ENCODE peak calls at places on chromosomes 2 and 18, in seven cellular contexts. B is epithelial cell of esophagus, O is ACHN, X is mammary epithelial cell, G is prostate gland, W is MV-4-11, U is NCI-H2107. C is an unnamed sample.

GRCh38 chr2:54429811-54430600 is 26.1 kb upstream of the SPTBN1 start:
- DNase-seq in B (no peak), X (no peak), U (no peak), W (no peak), G (no peak), O (no peak), C (no peak)

GRCh38 chr18:3584897-3585460 is 135.0 kb downstream of the TGIF1 start:
- DNase-seq in G (no peak), B (peak; percentile 31), O (no peak), W (no peak), X (peak; percentile 43), U (no peak), C (no peak)

GRCh38 chr2:129402076-129402475 is 577.4 kb upstream of the RAB6C start:
- DNase-seq in X (no peak), O (no peak), B (no peak), U (no peak), W (no peak), G (no peak), C (no peak)

GRCh38 chr2:105936954-105937353 is 192.2 kb downstream of the NCK2 start:
- DNase-seq in U (no peak), O (no peak), W (no peak), G (no peak), B (peak; percentile 50), X (peak; percentile 73), C (no peak)

GRCh38 chr2:133658020-133658903 is 90.0 kb upstream of the NCKAP5 start:
- DNase-seq in O (no peak), X (no peak), G (no peak), W (no peak), B (peak; percentile 10), U (no peak), C (no peak)

GRCh38 chr2:168770796-168771195 is 31.6 kb upstream of the NOSTRIN start:
- DNase-seq in U (no peak), O (no peak), W (no peak), G (no peak), X (no peak), B (no peak), C (no peak)

GRCh38 chr2:108987111-108987510 is 1.9 kb downstream of the EDAR start:
- DNase-seq in W (no peak), U (no peak), O (no peak), G (no peak), B (peak; percentile 33), X (no peak), C (no peak)

GRCh38 chr2:200159829-200160781 is 146.4 kb upstream of the SPATS2L start:
- DNase-seq in G (no peak), B (peak; percentile 38), X (peak; percentile 54), W (peak; percentile 4), U (no peak), O (no peak), C (no peak)

GRCh38 chr18:42937434-42937833 is 178.1 kb downstream of the RIT2 start:
- DNase-seq in X (no peak), B (no peak), W (no peak), G (no peak), U (no peak), O (no peak), C (no peak)

GRCh38 chr2:120936476-120937334 is 201.0 kb downstream of the GLI2 start:
- DNase-seq in W (no peak), O (peak; percentile 17), B (no peak), U (no peak), G (no peak), X (no peak), C (no peak)

GRCh38 chr2:178666458-178666857 is 140.8 kb downstream of the TTN start:
- DNase-seq in O (no peak), W (no peak), X (no peak), G (no peak), B (no peak), U (no peak), C (no peak)

GRCh38 chr2:219175928-219176817 is 552 bp downstream of the CNPPD1 start:
- DNase-seq in X (peak; percentile 33), U (no peak), G (peak; percentile 39), W (peak; percentile 52), B (peak; percentile 36), O (peak; percentile 51), C (peak; percentile 12)

GRCh38 chr2:103959174-103960125 is 894.5 kb upstream of the POU3F3 start:
- DNase-seq in G (no peak), U (peak; percentile 14), W (peak; percentile 27), O (peak; percentile 76), X (no peak), B (peak; percentile 34), C (no peak)

GRCh38 chr2:69989422-69990128 is 28.1 kb upstream of the ASPRV1 start:
- DNase-seq in U (no peak), G (no peak), W (no peak), X (no peak), B (peak; percentile 38), O (no peak), C (no peak)

GRCh38 chr2:88016086-88016947 is at the start of gene RNU2-63P:
- DNase-seq in O (peak; percentile 97), W (peak; percentile 95), X (peak; percentile 74), G (peak; percentile 64), B (peak; percentile 79), U (peak; percentile 44), C (peak; percentile 81)

GRCh38 chr2:74944987-74945782 is 13.3 kb upstream of the POLE4 start:
- DNase-seq in B (no peak), U (no peak), W (peak; percentile 91), O (no peak), G (no peak), X (peak; percentile 11), C (no peak)

GRCh38 chr18:21763846-21764646 is 23.5 kb downstream of the MIB1 start:
- DNase-seq in G (no peak), U (no peak), O (no peak), X (no peak), W (no peak), B (no peak), C (no peak)

GRCh38 chr2:84132371-84132770 is 326.7 kb downstream of the SUCLG1 start:
- DNase-seq in U (no peak), W (no peak), B (no peak), G (no peak), O (no peak), X (no peak), C (no peak)

GRCh38 chr2:40511661-40512213 is 59.8 kb upstream of the SLC8A1 start:
- DNase-seq in B (peak; percentile 19), O (no peak), G (peak; percentile 4), X (peak; percentile 2), W (peak; percentile 72), U (no peak), C (no peak)

GRCh38 chr2:239930871-239931771 is 94.0 kb downstream of the NDUFA10 start:
- DNase-seq in G (no peak), O (no peak), B (no peak), W (no peak), U (no peak), X (no peak), C (no peak)

GRCh38 chr2:191985740-191986139 is 138.9 kb upstream of the CAVIN2 start:
- DNase-seq in X (no peak), O (no peak), W (no peak), U (no peak), B (no peak), G (no peak), C (no peak)

GRCh38 chr18:26961805-26962204 is 96.3 kb upstream of the AQP4 start:
- DNase-seq in O (no peak), U (no peak), B (peak; percentile 16), W (no peak), X (no peak), G (no peak), C (no peak)

GRCh38 chr2:17538022-17538843 is 2.3 kb upstream of the VSNL1 start:
- DNase-seq in B (peak; percentile 48), O (no peak), W (no peak), X (peak; percentile 14), G (no peak), U (no peak), C (no peak)

C was measured in T-cell.